ENCODE peak calls at places on chromosomes 12 and 14, in seven cellular contexts. One of them, this sample, is unnamed. For H3K4me1, the result is how much of the 10 kb centered on the place peaks cover.

GRCh38 chr12:23552417-23552816 is 397.1 kb downstream of the SOX5 start:
- DNase-seq in breast epithelium: no peak
- DNase-seq in left ventricle myocardium inferior: no peak
- DNase-seq in tibial nerve: no peak
- DNase-seq in CD8-positive, alpha-beta memory T cell: no peak
- DNase-seq in uterus: no peak
- DNase-seq in lower lobe of right lung: no peak
- DNase-seq in this sample: no peak

GRCh38 chr12:113049976-113050742 is 6.4 kb upstream of the DTX1 start:
- DNase-seq in breast epithelium: no peak
- DNase-seq in left ventricle myocardium inferior: no peak
- DNase-seq in tibial nerve: no peak
- DNase-seq in CD8-positive, alpha-beta memory T cell: no peak
- DNase-seq in uterus: no peak
- DNase-seq in lower lobe of right lung: no peak
- DNase-seq in this sample: no peak

GRCh38 chr12:124680863-124681778 is 113.7 kb upstream of the NCOR2 start:
- DNase-seq in breast epithelium: no peak
- DNase-seq in left ventricle myocardium inferior: peak
- DNase-seq in tibial nerve: peak
- DNase-seq in CD8-positive, alpha-beta memory T cell: no peak
- DNase-seq in uterus: peak
- DNase-seq in lower lobe of right lung: peak
- DNase-seq in this sample: no peak

GRCh38 chr14:40417777-40418401 is 985.7 kb upstream of the FBXO33 start:
- DNase-seq in breast epithelium: no peak
- DNase-seq in left ventricle myocardium inferior: no peak
- DNase-seq in tibial nerve: no peak
- DNase-seq in CD8-positive, alpha-beta memory T cell: no peak
- DNase-seq in uterus: no peak
- DNase-seq in lower lobe of right lung: no peak
- DNase-seq in this sample: no peak

GRCh38 chr12:97005612-97006011 is 98.6 kb downstream of the NEDD1 start:
- DNase-seq in breast epithelium: no peak
- DNase-seq in left ventricle myocardium inferior: no peak
- DNase-seq in tibial nerve: no peak
- DNase-seq in CD8-positive, alpha-beta memory T cell: no peak
- DNase-seq in uterus: no peak
- DNase-seq in lower lobe of right lung: no peak
- DNase-seq in this sample: no peak

GRCh38 chr12:53533476-53533875 is 26.2 kb upstream of the NPFF start:
- DNase-seq in breast epithelium: no peak
- DNase-seq in left ventricle myocardium inferior: no peak
- DNase-seq in tibial nerve: no peak
- DNase-seq in CD8-positive, alpha-beta memory T cell: no peak
- DNase-seq in uterus: no peak
- DNase-seq in lower lobe of right lung: no peak
- DNase-seq in this sample: no peak

GRCh38 chr12:60106207-60106606 is 510.4 kb downstream of the SLC16A7 start:
- DNase-seq in breast epithelium: no peak
- DNase-seq in left ventricle myocardium inferior: no peak
- DNase-seq in tibial nerve: no peak
- DNase-seq in CD8-positive, alpha-beta memory T cell: no peak
- DNase-seq in uterus: no peak
- DNase-seq in lower lobe of right lung: no peak
- DNase-seq in this sample: no peak

GRCh38 chr14:64734990-64735389 is 30.8 kb downstream of the PLEKHG3 start:
- DNase-seq in breast epithelium: no peak
- DNase-seq in left ventricle myocardium inferior: peak
- DNase-seq in tibial nerve: peak
- DNase-seq in CD8-positive, alpha-beta memory T cell: no peak
- DNase-seq in uterus: no peak
- DNase-seq in lower lobe of right lung: peak
- DNase-seq in this sample: no peak

GRCh38 chr14:21915814-21916213 is 242.2 kb upstream of the OR4E1 start:
- DNase-seq in breast epithelium: no peak
- DNase-seq in left ventricle myocardium inferior: no peak
- DNase-seq in tibial nerve: no peak
- DNase-seq in CD8-positive, alpha-beta memory T cell: no peak
- DNase-seq in uterus: no peak
- DNase-seq in lower lobe of right lung: no peak
- DNase-seq in this sample: no peak

GRCh38 chr14:92968291-92969020 is 45.5 kb downstream of the CHGA start:
- DNase-seq in breast epithelium: no peak
- DNase-seq in left ventricle myocardium inferior: peak
- DNase-seq in tibial nerve: no peak
- DNase-seq in CD8-positive, alpha-beta memory T cell: no peak
- DNase-seq in uterus: no peak
- DNase-seq in lower lobe of right lung: peak
- DNase-seq in this sample: no peak

GRCh38 chr12:40300490-40300889 is 75.7 kb downstream of the LRRK2 start:
- DNase-seq in breast epithelium: no peak
- DNase-seq in left ventricle myocardium inferior: no peak
- DNase-seq in tibial nerve: no peak
- DNase-seq in CD8-positive, alpha-beta memory T cell: no peak
- DNase-seq in uterus: no peak
- DNase-seq in lower lobe of right lung: no peak
- DNase-seq in this sample: no peak

GRCh38 chr12:31257784-31258183 is 68.2 kb downstream of the SINHCAF start:
- DNase-seq in breast epithelium: no peak
- DNase-seq in left ventricle myocardium inferior: no peak
- DNase-seq in tibial nerve: no peak
- DNase-seq in CD8-positive, alpha-beta memory T cell: no peak
- DNase-seq in uterus: no peak
- DNase-seq in lower lobe of right lung: no peak
- DNase-seq in this sample: no peak

GRCh38 chr12:31261744-31262143 is 64.2 kb downstream of the SINHCAF start:
- DNase-seq in breast epithelium: no peak
- DNase-seq in left ventricle myocardium inferior: no peak
- DNase-seq in tibial nerve: no peak
- DNase-seq in CD8-positive, alpha-beta memory T cell: no peak
- DNase-seq in uterus: no peak
- DNase-seq in lower lobe of right lung: no peak
- DNase-seq in this sample: no peak

GRCh38 chr12:31260840-31261239 is 65.1 kb downstream of the SINHCAF start:
- DNase-seq in breast epithelium: no peak
- DNase-seq in left ventricle myocardium inferior: no peak
- DNase-seq in tibial nerve: no peak
- DNase-seq in CD8-positive, alpha-beta memory T cell: no peak
- DNase-seq in uterus: no peak
- DNase-seq in lower lobe of right lung: no peak
- DNase-seq in this sample: no peak

GRCh38 chr12:31263661-31264060 is 62.3 kb downstream of the SINHCAF start:
- DNase-seq in breast epithelium: no peak
- DNase-seq in left ventricle myocardium inferior: no peak
- DNase-seq in tibial nerve: no peak
- DNase-seq in CD8-positive, alpha-beta memory T cell: no peak
- DNase-seq in uterus: no peak
- DNase-seq in lower lobe of right lung: no peak
- DNase-seq in this sample: no peak

DNA sequence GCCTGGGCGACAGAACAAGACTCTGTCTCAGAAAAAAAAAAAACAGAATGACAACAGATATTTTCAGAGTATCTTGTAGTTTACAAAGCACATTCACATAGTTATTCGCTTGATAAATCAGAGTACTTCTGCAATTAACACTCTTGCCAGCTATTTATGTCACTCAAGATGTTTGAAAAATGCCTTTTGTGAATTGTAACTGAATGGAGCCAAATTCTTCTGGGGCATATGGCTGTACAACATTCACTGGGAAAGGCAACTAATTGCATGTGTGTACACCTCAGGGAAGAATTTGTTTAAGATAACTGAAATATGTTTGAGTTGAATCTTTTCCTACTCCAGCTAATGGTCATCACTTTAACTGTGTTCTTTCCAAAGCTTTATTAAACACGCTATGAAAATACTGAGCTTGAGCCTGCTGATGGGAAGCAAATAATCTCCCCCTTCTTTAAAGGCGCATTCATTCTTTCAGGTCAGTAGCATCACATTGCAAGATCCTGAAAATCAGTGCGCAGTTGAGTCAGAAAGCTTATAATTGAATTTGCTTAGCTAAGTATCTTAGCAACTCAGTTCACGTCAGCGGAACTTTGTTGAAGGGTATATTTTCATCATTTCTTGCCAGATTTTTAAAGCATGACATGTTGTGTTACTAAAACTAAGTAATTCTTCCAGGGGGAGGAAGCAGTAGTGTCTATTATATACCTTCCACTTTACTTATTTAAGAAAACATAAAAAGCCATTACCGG is 66.6 kb downstream of the SINHCAF start:
- DNase-seq in breast epithelium: no peak
- DNase-seq in left ventricle myocardium inferior: no peak
- DNase-seq in tibial nerve: no peak
- DNase-seq in CD8-positive, alpha-beta memory T cell: no peak
- DNase-seq in uterus: no peak
- DNase-seq in lower lobe of right lung: no peak
- DNase-seq in this sample: no peak
- H3K27ac ChIP-seq in breast epithelium: no peak
- H3K27ac ChIP-seq in left ventricle myocardium inferior: no peak
- H3K27ac ChIP-seq in tibial nerve: no peak
- H3K27ac ChIP-seq in CD8-positive, alpha-beta memory T cell: no peak
- H3K27ac ChIP-seq in uterus: no peak
- H3K27ac ChIP-seq in lower lobe of right lung: no peak
- H3K27ac ChIP-seq in this sample: no peak

GRCh38 chr12:123384994-123385376 is 1.1 kb downstream of the KMT5A start:
- DNase-seq in breast epithelium: no peak
- DNase-seq in left ventricle myocardium inferior: no peak
- DNase-seq in tibial nerve: no peak
- DNase-seq in CD8-positive, alpha-beta memory T cell: no peak
- DNase-seq in uterus: no peak
- DNase-seq in lower lobe of right lung: no peak
- DNase-seq in this sample: no peak
- H3K4me3 ChIP-seq in breast epithelium: peak
- H3K4me3 ChIP-seq in left ventricle myocardium inferior: peak
- H3K4me3 ChIP-seq in tibial nerve: no peak
- H3K4me3 ChIP-seq in CD8-positive, alpha-beta memory T cell: peak
- H3K4me3 ChIP-seq in uterus: peak
- H3K4me3 ChIP-seq in lower lobe of right lung: peak
- H3K4me3 ChIP-seq in this sample: peak

GRCh38 chr14:51534623-51535022 is 117.1 kb upstream of the FRMD6 start:
- DNase-seq in breast epithelium: peak
- DNase-seq in left ventricle myocardium inferior: no peak
- DNase-seq in tibial nerve: no peak
- DNase-seq in CD8-positive, alpha-beta memory T cell: no peak
- DNase-seq in uterus: no peak
- DNase-seq in lower lobe of right lung: no peak
- DNase-seq in this sample: no peak

GRCh38 chr14:51533160-51533559 is 118.5 kb upstream of the FRMD6 start:
- DNase-seq in breast epithelium: no peak
- DNase-seq in left ventricle myocardium inferior: no peak
- DNase-seq in tibial nerve: no peak
- DNase-seq in CD8-positive, alpha-beta memory T cell: no peak
- DNase-seq in uterus: no peak
- DNase-seq in lower lobe of right lung: no peak
- DNase-seq in this sample: no peak

GRCh38 chr14:51533877-51534553 is 117.7 kb upstream of the FRMD6 start:
- DNase-seq in breast epithelium: no peak
- DNase-seq in left ventricle myocardium inferior: no peak
- DNase-seq in tibial nerve: no peak
- DNase-seq in CD8-positive, alpha-beta memory T cell: no peak
- DNase-seq in uterus: no peak
- DNase-seq in lower lobe of right lung: no peak
- DNase-seq in this sample: no peak

GRCh38 chr14:51538973-51539372 is 112.7 kb upstream of the FRMD6 start:
- DNase-seq in breast epithelium: no peak
- DNase-seq in left ventricle myocardium inferior: no peak
- DNase-seq in tibial nerve: no peak
- DNase-seq in CD8-positive, alpha-beta memory T cell: no peak
- DNase-seq in uterus: no peak
- DNase-seq in lower lobe of right lung: no peak
- DNase-seq in this sample: no peak

GRCh38 chr14:51535443-51536044 is 116.2 kb upstream of the FRMD6 start:
- DNase-seq in breast epithelium: no peak
- DNase-seq in left ventricle myocardium inferior: no peak
- DNase-seq in tibial nerve: no peak
- DNase-seq in CD8-positive, alpha-beta memory T cell: no peak
- DNase-seq in uterus: no peak
- DNase-seq in lower lobe of right lung: no peak
- DNase-seq in this sample: no peak
- H3K4me1 ChIP-seq in breast epithelium: under half
- H3K4me1 ChIP-seq in left ventricle myocardium inferior: under half
- H3K4me1 ChIP-seq in tibial nerve: under half
- H3K4me1 ChIP-seq in CD8-positive, alpha-beta memory T cell: under half
- H3K4me1 ChIP-seq in uterus: under half
- H3K4me1 ChIP-seq in lower lobe of right lung: under half
- H3K4me1 ChIP-seq in this sample: under half

DNA sequence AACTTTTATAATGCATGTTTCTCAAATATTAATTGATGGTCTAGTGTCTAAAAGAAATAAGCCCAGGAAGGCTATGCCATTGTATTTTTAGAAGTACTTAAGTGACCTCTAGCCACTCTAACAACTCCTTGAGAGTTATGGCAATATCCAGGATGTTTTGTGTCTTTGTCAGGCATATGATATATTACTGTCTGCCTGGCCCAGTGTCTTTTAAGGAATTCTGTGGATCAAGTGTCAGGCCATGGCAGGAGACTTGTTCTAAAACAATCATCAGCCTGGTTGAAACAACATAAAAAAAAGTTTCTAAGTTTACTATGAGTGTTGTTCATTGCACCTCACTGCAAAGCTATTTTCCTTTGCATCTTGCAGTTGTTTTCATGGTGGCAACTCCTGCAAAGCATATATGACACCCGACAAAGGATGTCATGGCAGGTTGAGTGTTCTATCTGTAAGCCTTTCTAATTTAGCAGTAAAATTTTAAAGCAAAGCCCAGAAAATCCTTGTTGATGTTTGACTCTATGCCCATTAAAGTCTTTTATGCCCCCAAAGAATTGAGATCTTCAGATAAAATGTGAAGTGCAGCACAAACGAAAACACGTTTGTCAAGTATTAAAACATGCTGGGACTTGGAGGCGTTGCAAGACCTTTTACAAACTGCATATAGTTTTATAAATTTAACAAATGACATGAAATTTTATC is 89.5 kb upstream of the SLC38A2 start:
- DNase-seq in breast epithelium: no peak
- DNase-seq in left ventricle myocardium inferior: no peak
- DNase-seq in tibial nerve: no peak
- DNase-seq in CD8-positive, alpha-beta memory T cell: no peak
- DNase-seq in uterus: no peak
- DNase-seq in lower lobe of right lung: no peak
- DNase-seq in this sample: no peak
- H3K27ac ChIP-seq in breast epithelium: peak
- H3K27ac ChIP-seq in left ventricle myocardium inferior: peak
- H3K27ac ChIP-seq in tibial nerve: peak
- H3K27ac ChIP-seq in CD8-positive, alpha-beta memory T cell: no peak
- H3K27ac ChIP-seq in uterus: peak
- H3K27ac ChIP-seq in lower lobe of right lung: no peak
- H3K27ac ChIP-seq in this sample: peak

GRCh38 chr12:52233462-52234141 is 559 bp downstream of the KRT7 start:
- DNase-seq in breast epithelium: peak
- DNase-seq in left ventricle myocardium inferior: no peak
- DNase-seq in tibial nerve: no peak
- DNase-seq in CD8-positive, alpha-beta memory T cell: no peak
- DNase-seq in uterus: no peak
- DNase-seq in lower lobe of right lung: no peak
- DNase-seq in this sample: no peak
- H3K4me3 ChIP-seq in breast epithelium: peak
- H3K4me3 ChIP-seq in left ventricle myocardium inferior: peak
- H3K4me3 ChIP-seq in tibial nerve: no peak
- H3K4me3 ChIP-seq in CD8-positive, alpha-beta memory T cell: no peak
- H3K4me3 ChIP-seq in uterus: no peak
- H3K4me3 ChIP-seq in lower lobe of right lung: peak
- H3K4me3 ChIP-seq in this sample: no peak